ENCODE peak calls at places on chromosomes 4 and X, in six cellular contexts. One of them, this sample, is unnamed.
A peak's percentile ranks its signal among the peaks of the same experiment; 100 is the strongest.

GRCh38 chr4:15864771-15865566 is 73.6 kb downstream of the FGFBP1 start:
- DNase-seq in substantia nigra: no peak
- DNase-seq in pancreas: no peak
- DNase-seq in PC-3: no peak
- DNase-seq in fibroblast of lung: peak; percentile 81
- DNase-seq in dorsolateral prefrontal cortex: no peak
- DNase-seq in this sample: no peak

GRCh38 chr4:25098964-25099843 is 61.0 kb downstream of the SEPSECS start:
- DNase-seq in substantia nigra: no peak
- DNase-seq in pancreas: peak; percentile 21
- DNase-seq in PC-3: peak; percentile 51
- DNase-seq in fibroblast of lung: peak; percentile 74
- DNase-seq in dorsolateral prefrontal cortex: no peak
- DNase-seq in this sample: no peak

GRCh38 chr4:2289955-2290333 is 28.0 kb upstream of the MXD4 start:
- DNase-seq in substantia nigra: no peak
- DNase-seq in pancreas: no peak
- DNase-seq in PC-3: no peak
- DNase-seq in fibroblast of lung: no peak
- DNase-seq in dorsolateral prefrontal cortex: peak; percentile 15
- DNase-seq in this sample: no peak

GRCh38 chr4:77201343-77201742 is 44.3 kb downstream of the CCNG2 start:
- DNase-seq in substantia nigra: no peak
- DNase-seq in pancreas: no peak
- DNase-seq in PC-3: peak; percentile 78
- DNase-seq in fibroblast of lung: peak; percentile 40
- DNase-seq in dorsolateral prefrontal cortex: no peak
- DNase-seq in this sample: no peak

GRCh38 chrX:71492086-71493065 is 40.5 kb upstream of the OGT start:
- DNase-seq in substantia nigra: peak; percentile 3
- DNase-seq in pancreas: peak; percentile 23
- DNase-seq in PC-3: peak; percentile 39
- DNase-seq in fibroblast of lung: peak; percentile 51
- DNase-seq in dorsolateral prefrontal cortex: peak; percentile 22
- DNase-seq in this sample: no peak

GRCh38 chr4:15963568-15963967 is 593 bp upstream of the FGFBP2 start:
- DNase-seq in substantia nigra: no peak
- DNase-seq in pancreas: no peak
- DNase-seq in PC-3: no peak
- DNase-seq in fibroblast of lung: no peak
- DNase-seq in dorsolateral prefrontal cortex: no peak
- DNase-seq in this sample: no peak

GRCh38 chr4:2798399-2799301 is 5.8 kb downstream of the SH3BP2 start:
- DNase-seq in substantia nigra: no peak
- DNase-seq in pancreas: peak; percentile 40
- DNase-seq in PC-3: no peak
- DNase-seq in fibroblast of lung: no peak
- DNase-seq in dorsolateral prefrontal cortex: no peak
- DNase-seq in this sample: no peak

GRCh38 chr4:145619639-145619996 is 433 bp downstream of the MMAA start:
- DNase-seq in substantia nigra: no peak
- DNase-seq in pancreas: peak; percentile 85
- DNase-seq in PC-3: peak; percentile 72
- DNase-seq in fibroblast of lung: peak; percentile 62
- DNase-seq in dorsolateral prefrontal cortex: no peak
- DNase-seq in this sample: no peak

GRCh38 chr4:86834901-86835300 is 14.3 kb downstream of the SLC10A6 start:
- DNase-seq in substantia nigra: no peak
- DNase-seq in pancreas: no peak
- DNase-seq in PC-3: no peak
- DNase-seq in fibroblast of lung: peak; percentile 86
- DNase-seq in dorsolateral prefrontal cortex: no peak
- DNase-seq in this sample: no peak

GRCh38 chr4:84622959-84623358 is 40.0 kb downstream of the CDS1 start:
- DNase-seq in substantia nigra: no peak
- DNase-seq in pancreas: no peak
- DNase-seq in PC-3: no peak
- DNase-seq in fibroblast of lung: peak; percentile 12
- DNase-seq in dorsolateral prefrontal cortex: no peak
- DNase-seq in this sample: no peak

GRCh38 chr4:138627096-138627495 is 384.9 kb upstream of the SLC7A11 start:
- DNase-seq in substantia nigra: no peak
- DNase-seq in pancreas: no peak
- DNase-seq in PC-3: peak; percentile 65
- DNase-seq in fibroblast of lung: peak; percentile 39
- DNase-seq in dorsolateral prefrontal cortex: no peak
- DNase-seq in this sample: no peak

GRCh38 chrX:12434493-12434892 is 296.2 kb downstream of the FRMPD4 start:
- DNase-seq in substantia nigra: no peak
- DNase-seq in pancreas: no peak
- DNase-seq in PC-3: no peak
- DNase-seq in fibroblast of lung: no peak
- DNase-seq in dorsolateral prefrontal cortex: no peak
- DNase-seq in this sample: no peak

GRCh38 chrX:13007519-13008188 is 32.7 kb downstream of the TMSB4X start:
- DNase-seq in substantia nigra: no peak
- DNase-seq in pancreas: no peak
- DNase-seq in PC-3: peak; percentile 90
- DNase-seq in fibroblast of lung: peak; percentile 69
- DNase-seq in dorsolateral prefrontal cortex: no peak
- DNase-seq in this sample: no peak

GRCh38 chr4:89994176-89994873 is 99.7 kb downstream of the MMRN1 start:
- DNase-seq in substantia nigra: no peak
- DNase-seq in pancreas: no peak
- DNase-seq in PC-3: no peak
- DNase-seq in fibroblast of lung: no peak
- DNase-seq in dorsolateral prefrontal cortex: no peak
- DNase-seq in this sample: no peak

GRCh38 chrX:112058766-112059165 is 23.8 kb downstream of the TRPC5 start:
- DNase-seq in substantia nigra: no peak
- DNase-seq in pancreas: no peak
- DNase-seq in PC-3: no peak
- DNase-seq in fibroblast of lung: no peak
- DNase-seq in dorsolateral prefrontal cortex: no peak
- DNase-seq in this sample: no peak

GRCh38 chrX:108298165-108298602 is 140.0 kb downstream of the COL4A6 start:
- DNase-seq in substantia nigra: no peak
- DNase-seq in pancreas: no peak
- DNase-seq in PC-3: no peak
- DNase-seq in fibroblast of lung: no peak
- DNase-seq in dorsolateral prefrontal cortex: no peak
- DNase-seq in this sample: no peak

GRCh38 chrX:9558615-9559014 is 93.8 kb downstream of the TBL1X start:
- DNase-seq in substantia nigra: no peak
- DNase-seq in pancreas: no peak
- DNase-seq in PC-3: no peak
- DNase-seq in fibroblast of lung: no peak
- DNase-seq in dorsolateral prefrontal cortex: no peak
- DNase-seq in this sample: no peak

DNA sequence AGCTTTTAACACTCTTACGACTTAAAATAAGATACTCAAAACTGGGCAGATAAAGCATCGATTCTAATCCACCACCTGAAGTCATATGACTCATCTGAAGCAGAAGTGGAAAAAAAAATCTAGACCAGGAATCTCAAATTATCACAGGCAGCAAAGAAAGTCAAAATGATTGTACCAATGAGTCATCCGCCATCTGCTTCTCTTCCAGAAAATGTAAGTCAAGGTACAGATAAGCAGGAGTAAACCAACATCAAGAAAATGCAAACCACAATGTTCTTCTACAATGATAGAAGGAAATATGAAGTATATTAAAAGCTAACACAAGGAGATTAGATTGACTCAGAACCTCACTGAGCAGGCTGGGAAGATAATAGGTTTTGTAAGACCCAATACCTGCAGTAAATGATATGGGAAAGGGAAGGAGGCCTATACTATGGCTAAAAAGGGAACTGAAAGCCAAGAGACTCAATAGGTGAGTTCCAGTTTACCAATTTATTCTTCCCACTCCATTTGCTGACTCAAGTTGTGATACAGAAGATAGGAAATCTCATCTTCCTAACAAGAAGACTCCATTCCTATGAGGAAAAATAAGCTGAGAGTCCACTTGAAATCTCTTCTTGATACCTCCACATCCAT is 88.4 kb upstream of the TET2 start:
- DNase-seq in substantia nigra: no peak
- DNase-seq in pancreas: no peak
- DNase-seq in PC-3: peak; percentile 75
- DNase-seq in fibroblast of lung: peak; percentile 95
- DNase-seq in dorsolateral prefrontal cortex: no peak
- DNase-seq in this sample: no peak
- H3K27ac ChIP-seq in substantia nigra: no peak overlapping the region
- H3K27ac ChIP-seq in pancreas: no peak overlapping the region
- H3K27ac ChIP-seq in PC-3: peak overlapping the region; percentile 42
- H3K27ac ChIP-seq in fibroblast of lung: no peak overlapping the region
- H3K27ac ChIP-seq in dorsolateral prefrontal cortex: no peak overlapping the region
- H3K27ac ChIP-seq in this sample: no peak overlapping the region

GRCh38 chr4:7971159-7971631 is 31.5 kb upstream of the AFAP1 start:
- DNase-seq in substantia nigra: no peak
- DNase-seq in pancreas: no peak
- DNase-seq in PC-3: no peak
- DNase-seq in fibroblast of lung: no peak
- DNase-seq in dorsolateral prefrontal cortex: no peak
- DNase-seq in this sample: no peak
- H3K27ac ChIP-seq in substantia nigra: no peak overlapping the region
- H3K27ac ChIP-seq in pancreas: peak overlapping the region; percentile 67
- H3K27ac ChIP-seq in PC-3: peak overlapping the region; percentile 100
- H3K27ac ChIP-seq in fibroblast of lung: no peak overlapping the region
- H3K27ac ChIP-seq in dorsolateral prefrontal cortex: peak overlapping the region; percentile 66
- H3K27ac ChIP-seq in this sample: no peak overlapping the region

DNA sequence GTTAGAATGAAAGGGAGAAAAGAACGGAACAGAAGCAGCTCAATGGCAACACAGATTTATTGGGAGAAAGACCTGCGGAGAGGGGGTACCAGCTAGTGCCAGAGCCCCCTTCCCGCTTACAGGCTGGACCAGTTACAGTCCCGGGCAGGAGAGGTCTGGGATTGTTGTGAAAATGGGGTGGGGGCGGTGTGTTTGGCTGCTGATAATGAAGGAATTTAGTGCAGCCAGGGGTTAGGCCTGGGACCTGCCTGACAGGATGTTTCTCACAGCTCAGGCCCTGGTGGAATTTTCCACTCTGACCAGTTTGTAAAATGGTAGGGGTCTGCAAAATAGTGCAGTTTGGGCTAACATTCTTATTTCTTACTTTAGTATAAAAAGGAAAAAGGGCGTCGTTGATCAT is 75.4 kb upstream of the SPIN4 start:
- DNase-seq in substantia nigra: no peak
- DNase-seq in pancreas: no peak
- DNase-seq in PC-3: no peak
- DNase-seq in fibroblast of lung: no peak
- DNase-seq in dorsolateral prefrontal cortex: no peak
- DNase-seq in this sample: no peak
- H3K27ac ChIP-seq in substantia nigra: no peak overlapping the region
- H3K27ac ChIP-seq in pancreas: no peak overlapping the region
- H3K27ac ChIP-seq in PC-3: no peak overlapping the region
- H3K27ac ChIP-seq in fibroblast of lung: no peak overlapping the region
- H3K27ac ChIP-seq in dorsolateral prefrontal cortex: no peak overlapping the region
- H3K27ac ChIP-seq in this sample: no peak overlapping the region

GRCh38 chr4:10025230-10025806 is 4.0 kb upstream of the SLC2A9 start:
- DNase-seq in substantia nigra: no peak
- DNase-seq in pancreas: no peak
- DNase-seq in PC-3: no peak
- DNase-seq in fibroblast of lung: no peak
- DNase-seq in dorsolateral prefrontal cortex: no peak
- DNase-seq in this sample: no peak

GRCh38 chr4:10023806-10024205 is 2.5 kb upstream of the SLC2A9 start:
- DNase-seq in substantia nigra: no peak
- DNase-seq in pancreas: no peak
- DNase-seq in PC-3: no peak
- DNase-seq in fibroblast of lung: no peak
- DNase-seq in dorsolateral prefrontal cortex: no peak
- DNase-seq in this sample: no peak

GRCh38 chr4:10023050-10023419 is 1.7 kb upstream of the SLC2A9 start:
- DNase-seq in substantia nigra: no peak
- DNase-seq in pancreas: no peak
- DNase-seq in PC-3: no peak
- DNase-seq in fibroblast of lung: no peak
- DNase-seq in dorsolateral prefrontal cortex: no peak
- DNase-seq in this sample: no peak

GRCh38 chr4:10022346-10023049 is 1.2 kb upstream of the SLC2A9 start:
- DNase-seq in substantia nigra: no peak
- DNase-seq in pancreas: no peak
- DNase-seq in PC-3: no peak
- DNase-seq in fibroblast of lung: no peak
- DNase-seq in dorsolateral prefrontal cortex: no peak
- DNase-seq in this sample: no peak

GRCh38 chr4:10024303-10024702 is 3.0 kb upstream of the SLC2A9 start:
- DNase-seq in substantia nigra: no peak
- DNase-seq in pancreas: no peak
- DNase-seq in PC-3: no peak
- DNase-seq in fibroblast of lung: no peak
- DNase-seq in dorsolateral prefrontal cortex: no peak
- DNase-seq in this sample: no peak
- H3K27ac ChIP-seq in substantia nigra: no peak overlapping the region
- H3K27ac ChIP-seq in pancreas: peak overlapping the region; percentile 48
- H3K27ac ChIP-seq in PC-3: no peak overlapping the region
- H3K27ac ChIP-seq in fibroblast of lung: no peak overlapping the region
- H3K27ac ChIP-seq in dorsolateral prefrontal cortex: no peak overlapping the region
- H3K27ac ChIP-seq in this sample: peak overlapping the region; percentile 75

DNA sequence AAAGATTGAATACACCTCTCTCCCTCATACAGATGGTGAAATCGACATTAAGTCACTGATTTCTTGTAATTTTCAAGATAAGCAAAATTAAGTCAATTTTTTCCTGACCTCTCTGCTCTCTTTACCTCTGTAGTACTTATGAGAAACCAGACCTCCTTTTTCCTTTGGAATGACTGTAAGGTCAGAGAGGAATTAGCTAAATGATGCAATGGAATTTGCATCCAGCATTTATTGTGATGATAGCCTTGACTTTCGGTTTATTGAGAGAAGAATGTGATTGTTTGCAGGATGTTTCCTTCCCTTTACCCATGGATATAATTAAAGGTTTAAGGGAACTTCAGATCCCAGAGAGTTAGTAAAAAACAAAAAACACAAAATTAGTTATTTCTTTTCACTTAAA is 22.4 kb downstream of the STK26 start:
- DNase-seq in substantia nigra: no peak
- DNase-seq in pancreas: no peak
- DNase-seq in PC-3: no peak
- DNase-seq in fibroblast of lung: no peak
- DNase-seq in dorsolateral prefrontal cortex: no peak
- DNase-seq in this sample: no peak
- H3K27ac ChIP-seq in substantia nigra: no peak overlapping the region
- H3K27ac ChIP-seq in pancreas: no peak overlapping the region
- H3K27ac ChIP-seq in PC-3: no peak overlapping the region
- H3K27ac ChIP-seq in fibroblast of lung: no peak overlapping the region
- H3K27ac ChIP-seq in dorsolateral prefrontal cortex: no peak overlapping the region
- H3K27ac ChIP-seq in this sample: no peak overlapping the region

DNA sequence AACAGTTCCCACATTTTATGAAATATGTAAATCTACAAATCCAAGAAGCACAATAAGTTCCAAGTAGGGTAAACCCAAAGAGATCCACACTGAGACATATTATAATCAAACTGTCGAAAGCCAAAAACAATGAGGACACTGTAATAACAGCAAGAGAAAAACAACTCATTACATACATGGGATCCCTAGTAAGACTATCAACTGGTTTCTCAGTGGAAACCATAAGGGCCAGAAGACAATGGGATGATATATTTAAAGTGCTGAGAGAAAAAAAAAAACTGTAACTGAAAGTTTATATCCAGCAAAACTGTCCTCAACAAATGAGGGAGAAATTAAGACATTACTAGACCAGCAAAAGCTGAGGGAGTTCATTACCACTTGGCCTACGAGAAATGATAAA is 34.7 kb downstream of the GLRA2 start:
- DNase-seq in substantia nigra: no peak
- DNase-seq in pancreas: no peak
- DNase-seq in PC-3: no peak
- DNase-seq in fibroblast of lung: no peak
- DNase-seq in dorsolateral prefrontal cortex: no peak
- DNase-seq in this sample: no peak
- H3K27ac ChIP-seq in substantia nigra: no peak overlapping the region
- H3K27ac ChIP-seq in pancreas: no peak overlapping the region
- H3K27ac ChIP-seq in PC-3: no peak overlapping the region
- H3K27ac ChIP-seq in fibroblast of lung: no peak overlapping the region
- H3K27ac ChIP-seq in dorsolateral prefrontal cortex: no peak overlapping the region
- H3K27ac ChIP-seq in this sample: no peak overlapping the region

This sample was measured in caudate nucleus.